ENCODE peak calls at places on chromosome 10, in six cellular contexts. S is GM12865, D is heart right ventricle, J is OCI-LY7, F is prostate gland, L is fibroblast of the aortic adventitia. I is an unnamed sample.

GRCh38 chr10:86520871-86521619 is 547 bp downstream of the WAPL start:
- DNase-seq in S (peak), D (peak), J (peak), F (peak), L (peak), I (no peak)

GRCh38 chr10:80453392-80453714 is 757 bp upstream of the TSPAN14 start:
- DNase-seq in S (no peak), D (no peak), J (no peak), F (no peak), L (no peak), I (no peak)

GRCh38 chr10:112446055-112446854 is 459 bp downstream of the ZDHHC6 start:
- DNase-seq in S (peak), D (no peak), J (peak), F (no peak), L (peak), I (no peak)

GRCh38 chr10:114306116-114306973 is 67.3 kb downstream of the VWA2 start:
- DNase-seq in S (no peak), D (no peak), J (no peak), F (no peak), L (peak), I (peak)

GRCh38 chr10:5467634-5468255 is 31.6 kb downstream of the CALML5 start:
- DNase-seq in S (no peak), D (no peak), J (no peak), F (no peak), L (no peak), I (no peak)

GRCh38 chr10:88831709-88832108 is 19.9 kb downstream of the ANKRD22 start:
- DNase-seq in S (no peak), D (no peak), J (no peak), F (no peak), L (no peak), I (no peak)

GRCh38 chr10:28457110-28457509 is 75.8 kb upstream of the WAC start:
- DNase-seq in S (no peak), D (no peak), J (no peak), F (peak), L (no peak), I (no peak)

GRCh38 chr10:8389630-8390029 is 335.1 kb downstream of the GATA3 start:
- DNase-seq in S (no peak), D (no peak), J (no peak), F (no peak), L (no peak), I (no peak)

GRCh38 chr10:35613597-35614226 is 8.6 kb downstream of the GJD4 start:
- DNase-seq in S (no peak), D (no peak), J (no peak), F (no peak), L (peak), I (no peak)

GRCh38 chr10:112539340-112539739 is 92.3 kb downstream of the VTI1A start:
- DNase-seq in S (no peak), D (no peak), J (no peak), F (no peak), L (no peak), I (no peak)

GRCh38 chr10:93894516-93895378 is 969 bp downstream of the SLC35G1 start:
- DNase-seq in S (no peak), D (no peak), J (peak), F (no peak), L (peak), I (no peak)

GRCh38 chr10:4127518-4128315 is 342.7 kb upstream of the KLF6 start:
- DNase-seq in S (peak), D (no peak), J (peak), F (no peak), L (no peak), I (no peak)

GRCh38 chr10:97584798-97585438 is 729 bp downstream of the HOGA1 start:
- DNase-seq in S (no peak), D (no peak), J (no peak), F (no peak), L (no peak), I (peak)

GRCh38 chr10:6411424-6411823 is 168.7 kb downstream of the PRKCQ start:
- DNase-seq in S (no peak), D (no peak), J (no peak), F (no peak), L (no peak), I (no peak)

GRCh38 chr10:43264987-43265798 is 1.7 kb downstream of the RASGEF1A start:
- DNase-seq in S (no peak), D (no peak), J (no peak), F (no peak), L (no peak), I (no peak)

GRCh38 chr10:59582058-59582457 is 127.6 kb downstream of the SLC16A9 start:
- DNase-seq in S (no peak), D (peak), J (no peak), F (no peak), L (no peak), I (no peak)

GRCh38 chr10:44921061-44921460 is 9.9 kb downstream of the TMEM72 start:
- DNase-seq in S (no peak), D (no peak), J (no peak), F (no peak), L (no peak), I (no peak)

GRCh38 chr10:120891367-120891766 is 40.2 kb downstream of the WDR11 start:
- DNase-seq in S (no peak), D (no peak), J (no peak), F (no peak), L (peak), I (no peak)

DNA sequence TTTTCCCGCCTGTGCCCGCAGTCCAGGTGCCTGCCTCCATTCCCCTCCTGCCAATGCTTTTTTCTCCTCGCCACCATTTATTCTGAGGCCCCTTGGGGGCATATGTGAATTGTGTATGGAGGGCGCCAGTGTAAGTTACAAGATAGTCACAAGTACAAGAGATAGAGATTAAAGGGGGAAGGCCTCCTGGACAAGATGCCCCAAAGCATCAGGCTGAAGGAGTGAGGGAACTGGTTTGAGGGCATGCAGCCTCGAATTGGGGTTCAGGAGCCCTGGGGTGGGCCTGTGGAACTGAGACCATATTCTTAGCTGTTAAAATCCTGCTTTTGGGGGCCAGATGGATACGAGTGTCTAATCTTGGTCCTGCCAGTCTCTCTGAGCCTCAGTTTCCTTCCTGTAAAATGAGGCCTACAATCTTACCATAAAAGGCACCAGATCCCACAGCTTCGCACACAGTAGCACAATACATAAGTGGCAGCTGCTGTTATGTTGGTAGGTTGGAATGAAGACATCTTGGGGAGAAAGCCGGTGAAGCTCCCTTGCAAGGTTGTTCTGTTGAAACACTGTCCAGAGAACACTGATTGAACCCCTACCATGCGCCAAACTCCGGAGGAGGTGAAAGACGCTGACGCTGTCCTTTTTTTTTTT is 545 bp upstream of the COMTD1 start:
- DNase-seq in S (no peak), D (no peak), J (no peak), F (no peak), L (no peak), I (no peak)
- TF ChIP-seq CTCF in S (no peak), D (no peak), J (no peak), F (no peak), L (no peak), I (no peak)

GRCh38 chr10:126373137-126373536 is 15.1 kb downstream of the ADAM12 start:
- DNase-seq in S (no peak), D (no peak), J (no peak), F (no peak), L (peak), I (no peak)
- TF ChIP-seq CTCF in S (no peak), D (no peak), J (no peak), F (no peak), L (peak), I (peak)

GRCh38 chr10:128528781-128529180 is 402.6 kb upstream of the MKI67 start:
- DNase-seq in S (no peak), D (no peak), J (no peak), F (no peak), L (no peak), I (no peak)

GRCh38 chr10:128526793-128527375 is 400.7 kb upstream of the MKI67 start:
- DNase-seq in S (no peak), D (peak), J (no peak), F (no peak), L (no peak), I (no peak)

GRCh38 chr10:128527730-128528129 is 401.5 kb upstream of the MKI67 start:
- DNase-seq in S (no peak), D (no peak), J (no peak), F (no peak), L (no peak), I (no peak)

GRCh38 chr10:128529225-128529624 is 403.0 kb upstream of the MKI67 start:
- DNase-seq in S (no peak), D (no peak), J (no peak), F (no peak), L (no peak), I (no peak)

DNA sequence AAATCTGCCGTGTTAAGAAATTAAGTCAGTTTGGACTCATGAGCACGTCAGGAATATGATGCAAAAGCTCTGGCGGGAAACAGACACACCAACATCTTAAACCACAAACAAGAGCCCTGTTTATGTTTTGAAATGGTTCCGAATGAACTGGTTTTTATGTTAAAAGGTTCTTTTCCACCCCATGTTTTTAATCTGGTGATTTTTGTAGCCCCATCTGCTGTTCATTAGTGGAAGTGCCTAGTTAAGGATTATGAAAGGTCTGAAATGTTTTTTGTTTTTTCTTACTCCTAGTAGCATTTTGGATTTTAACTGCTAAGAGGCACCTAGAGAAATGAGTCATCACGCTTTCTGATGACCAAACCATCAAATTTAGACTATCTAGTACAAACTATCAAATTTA is 404.1 kb upstream of the MKI67 start:
- DNase-seq in S (peak), D (no peak), J (peak), F (no peak), L (no peak), I (no peak)
- TF ChIP-seq CTCF in S (peak), D (peak), J (peak), F (peak), L (peak), I (peak)

DNA sequence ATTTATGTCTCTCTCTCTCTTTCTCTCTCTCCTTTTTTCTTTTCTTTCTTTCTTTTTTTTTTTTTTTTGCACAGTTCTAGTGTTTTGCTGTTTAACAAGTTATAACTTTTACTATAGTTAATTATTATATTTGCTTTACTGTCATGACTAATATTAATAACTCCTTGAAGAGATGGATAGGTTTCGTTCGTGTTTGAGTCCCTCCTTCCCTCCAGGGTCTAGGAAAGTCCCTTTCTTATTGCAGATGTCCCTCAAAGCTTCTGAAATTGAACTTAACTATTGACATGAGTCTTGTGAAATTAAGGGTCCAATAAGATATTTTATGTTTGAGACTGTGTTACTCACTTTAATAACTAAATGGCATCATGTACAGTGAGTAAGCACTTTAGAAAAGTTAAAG is 131.4 kb downstream of the PLXDC2 start:
- DNase-seq in S (peak), D (no peak), J (no peak), F (no peak), L (no peak), I (no peak)
- TF ChIP-seq CTCF in S (no peak), D (no peak), J (no peak), F (no peak), L (no peak), I (no peak)

GRCh38 chr10:124745678-124746077 is 1.5 kb upstream of the FAM53B start:
- DNase-seq in S (peak), D (no peak), J (peak), F (peak), L (peak), I (no peak)
- TF ChIP-seq CTCF in S (peak), D (peak), J (peak), F (peak), L (peak), I (peak)

I was measured in chondrocyte.